ENCODE peak calls at places on chromosomes 7 and 10, in nine cellular contexts. One of them, this sample, is unnamed.

GRCh38 chr10:115665549-115665948 is 572.4 kb downstream of the ATRNL1 start:
- DNase-seq in EH: no peak
- DNase-seq in left lung: no peak
- DNase-seq in ELR: peak; percentile 26
- DNase-seq in H7: no peak
- DNase-seq in heart right ventricle: no peak
- DNase-seq in GM04504: no peak
- DNase-seq in ACHN: no peak
- DNase-seq in SHP77: no peak
- DNase-seq in this sample: no peak

GRCh38 chr10:62728479-62728878 is 76.0 kb upstream of the ADO start:
- DNase-seq in EH: no peak
- DNase-seq in left lung: peak; percentile 56
- DNase-seq in ELR: no peak
- DNase-seq in H7: no peak
- DNase-seq in heart right ventricle: no peak
- DNase-seq in GM04504: no peak
- DNase-seq in ACHN: no peak
- DNase-seq in SHP77: no peak
- DNase-seq in this sample: no peak

GRCh38 chr10:120511165-120511564 is 54.1 kb downstream of the PLPP4 start:
- DNase-seq in EH: peak; percentile 26
- DNase-seq in left lung: no peak
- DNase-seq in ELR: peak; percentile 44
- DNase-seq in H7: no peak
- DNase-seq in heart right ventricle: no peak
- DNase-seq in GM04504: no peak
- DNase-seq in ACHN: peak; percentile 69
- DNase-seq in SHP77: no peak
- DNase-seq in this sample: peak; percentile 66

GRCh38 chr7:24381919-24382505 is 98.0 kb downstream of the NPY start:
- DNase-seq in EH: peak; percentile 18
- DNase-seq in left lung: no peak
- DNase-seq in ELR: peak; percentile 70
- DNase-seq in H7: no peak
- DNase-seq in heart right ventricle: no peak
- DNase-seq in GM04504: no peak
- DNase-seq in ACHN: peak; percentile 62
- DNase-seq in SHP77: peak; percentile 20
- DNase-seq in this sample: peak; percentile 76

GRCh38 chr7:55349126-55349525 is 16.0 kb upstream of the LANCL2 start:
- DNase-seq in EH: no peak
- DNase-seq in left lung: no peak
- DNase-seq in ELR: no peak
- DNase-seq in H7: no peak
- DNase-seq in heart right ventricle: no peak
- DNase-seq in GM04504: no peak
- DNase-seq in ACHN: no peak
- DNase-seq in SHP77: no peak
- DNase-seq in this sample: no peak

GRCh38 chr10:43140414-43140813 is 2.2 kb downstream of the CSGALNACT2 start:
- DNase-seq in EH: peak; percentile 92
- DNase-seq in left lung: no peak
- DNase-seq in ELR: peak; percentile 97
- DNase-seq in H7: no peak
- DNase-seq in heart right ventricle: no peak
- DNase-seq in GM04504: peak; percentile 40
- DNase-seq in ACHN: peak; percentile 34
- DNase-seq in SHP77: no peak
- DNase-seq in this sample: no peak

GRCh38 chr7:132451161-132451560 is 125.1 kb downstream of the PLXNA4 start:
- DNase-seq in EH: no peak
- DNase-seq in left lung: no peak
- DNase-seq in ELR: no peak
- DNase-seq in H7: no peak
- DNase-seq in heart right ventricle: no peak
- DNase-seq in GM04504: no peak
- DNase-seq in ACHN: no peak
- DNase-seq in SHP77: no peak
- DNase-seq in this sample: no peak

GRCh38 chr10:75657351-75657750 is 225.9 kb downstream of the LRMDA start:
- DNase-seq in EH: no peak
- DNase-seq in left lung: no peak
- DNase-seq in ELR: no peak
- DNase-seq in H7: no peak
- DNase-seq in heart right ventricle: no peak
- DNase-seq in GM04504: no peak
- DNase-seq in ACHN: no peak
- DNase-seq in SHP77: no peak
- DNase-seq in this sample: no peak

GRCh38 chr7:74482629-74483401 is 29.1 kb downstream of the GTF2IRD1 start:
- DNase-seq in EH: peak; percentile 96
- DNase-seq in left lung: no peak
- DNase-seq in ELR: peak; percentile 96
- DNase-seq in H7: no peak
- DNase-seq in heart right ventricle: no peak
- DNase-seq in GM04504: peak; percentile 46
- DNase-seq in ACHN: peak; percentile 100
- DNase-seq in SHP77: no peak
- DNase-seq in this sample: peak; percentile 99

GRCh38 chr10:96858706-96859050 is 26.6 kb downstream of the LCOR start:
- DNase-seq in EH: peak; percentile 56
- DNase-seq in left lung: no peak
- DNase-seq in ELR: no peak
- DNase-seq in H7: no peak
- DNase-seq in heart right ventricle: no peak
- DNase-seq in GM04504: no peak
- DNase-seq in ACHN: no peak
- DNase-seq in SHP77: no peak
- DNase-seq in this sample: no peak

This sample was measured in SW480.